ENCODE peak calls at places on chromosomes 11 and 22, in four cellular contexts. N is K562, V is GM12878, S is HepG2. J is an unnamed sample.

GRCh38 chr11:61683116-61683515 is 2.9 kb downstream of the DAGLA start:
- DNase-seq in N (no peak), V (no peak), S (no peak), J (no peak)

GRCh38 chr11:61041755-61042518 is 60.4 kb upstream of the CD5 start:
- DNase-seq in V (no peak), S (no peak), N (no peak), J (no peak)

GRCh38 chr11:47216141-47216798 is 1.5 kb downstream of the DDB2 start:
- DNase-seq in S (peak), N (no peak), V (peak), J (no peak)

GRCh38 chr22:37601540-37602442 is 6.8 kb upstream of the GGA1 start:
- DNase-seq in V (peak), S (peak), N (no peak), J (peak)

GRCh38 chr11:116112031-116112935 is 608.1 kb upstream of the CADM1 start:
- DNase-seq in N (no peak), S (no peak), V (no peak), J (no peak)

GRCh38 chr22:42758929-42759629 is 38.4 kb upstream of the A4GALT start:
- DNase-seq in N (no peak), S (no peak), V (no peak), J (no peak)

GRCh38 chr11:2234963-2235362 is 35.4 kb downstream of the ASCL2 start:
- DNase-seq in N (no peak), S (no peak), V (no peak), J (no peak)

GRCh38 chr11:69160296-69161116 is 4.8 kb downstream of the SMIM38 start:
- DNase-seq in V (no peak), S (no peak), N (peak), J (no peak)

GRCh38 chr11:34501500-34501899 is 12.1 kb downstream of the ELF5 start:
- DNase-seq in V (no peak), S (peak), N (no peak), J (no peak)

GRCh38 chr11:121035169-121035755 is 11.4 kb downstream of the TBCEL start:
- DNase-seq in N (no peak), V (no peak), S (no peak), J (no peak)

GRCh38 chr11:1655168-1656060 is 25.8 kb downstream of the KRTAP5-5 start:
- DNase-seq in V (no peak), S (no peak), N (no peak), J (no peak)

GRCh38 chr11:76578655-76579046 is 91.9 kb downstream of the LRRC32 start:
- DNase-seq in V (no peak), N (no peak), S (no peak), J (no peak)

GRCh38 chr22:43860831-43861230 is 1.5 kb downstream of the SULT4A1 start:
- DNase-seq in N (no peak), S (no peak), V (no peak), J (no peak)

GRCh38 chr11:90251599-90251998 is 28.8 kb upstream of the CHORDC1 start:
- DNase-seq in S (no peak), V (no peak), N (no peak), J (no peak)

GRCh38 chr11:69385832-69386415 is 92.0 kb downstream of the MYEOV start:
- DNase-seq in N (no peak), V (no peak), S (no peak), J (no peak)

GRCh38 chr22:35841907-35842518 is 124.3 kb downstream of the APOL5 start:
- DNase-seq in V (no peak), N (peak), S (no peak), J (no peak)

GRCh38 chr11:113504586-113504985 is 29.4 kb upstream of the DRD2 start:
- DNase-seq in S (no peak), N (no peak), V (no peak), J (no peak)

GRCh38 chr11:6755303-6755952 is 16.3 kb downstream of the OR2AG2 start:
- DNase-seq in V (no peak), N (peak), S (peak), J (peak)

GRCh38 chr11:130947889-130948288 is 31.6 kb upstream of the SNX19 start:
- DNase-seq in V (no peak), N (no peak), S (no peak), J (no peak)

GRCh38 chr11:60951909-60952741 is at the start of gene SLC15A3:
- DNase-seq in N (no peak), S (no peak), V (peak), J (no peak)

GRCh38 chr22:40176921-40177737 is 596 bp upstream of the TNRC6B start:
- DNase-seq in N (peak), V (peak), S (peak), J (no peak)

GRCh38 chr11:746289-747175 is 732 bp upstream of the TALDO1 start:
- DNase-seq in N (no peak), S (no peak), V (no peak), J (no peak)

GRCh38 chr11:8231979-8232378 is 31.7 kb downstream of the LMO1 start:
- DNase-seq in N (no peak), V (no peak), S (no peak), J (no peak)

GRCh38 chr11:67410369-67410831 is 5.1 kb upstream of the CARNS1 start:
- DNase-seq in S (no peak), N (no peak), V (no peak), J (no peak)

GRCh38 chr11:123084454-123084853 is 22.5 kb upstream of the HSPA8 start:
- DNase-seq in V (no peak), S (no peak), N (no peak), J (no peak)

GRCh38 chr11:88421530-88421929 is 84.0 kb upstream of the CTSC start:
- DNase-seq in N (peak), V (peak), S (no peak), J (no peak)

GRCh38 chr11:999009-999408 is 37.5 kb downstream of the MUC6 start:
- DNase-seq in N (no peak), S (no peak), V (no peak), J (no peak)

GRCh38 chr11:111906680-111907079 is 4.9 kb downstream of the CRYAB start:
- DNase-seq in V (no peak), N (no peak), S (no peak), J (no peak)

GRCh38 chr22:26724414-26724813 is 67.0 kb downstream of the MIAT start:
- DNase-seq in N (no peak), S (no peak), V (no peak), J (no peak)

GRCh38 chr11:67113231-67113721 is 5.8 kb upstream of the KDM2A start:
- DNase-seq in S (no peak), N (no peak), V (peak), J (no peak)

DNA sequence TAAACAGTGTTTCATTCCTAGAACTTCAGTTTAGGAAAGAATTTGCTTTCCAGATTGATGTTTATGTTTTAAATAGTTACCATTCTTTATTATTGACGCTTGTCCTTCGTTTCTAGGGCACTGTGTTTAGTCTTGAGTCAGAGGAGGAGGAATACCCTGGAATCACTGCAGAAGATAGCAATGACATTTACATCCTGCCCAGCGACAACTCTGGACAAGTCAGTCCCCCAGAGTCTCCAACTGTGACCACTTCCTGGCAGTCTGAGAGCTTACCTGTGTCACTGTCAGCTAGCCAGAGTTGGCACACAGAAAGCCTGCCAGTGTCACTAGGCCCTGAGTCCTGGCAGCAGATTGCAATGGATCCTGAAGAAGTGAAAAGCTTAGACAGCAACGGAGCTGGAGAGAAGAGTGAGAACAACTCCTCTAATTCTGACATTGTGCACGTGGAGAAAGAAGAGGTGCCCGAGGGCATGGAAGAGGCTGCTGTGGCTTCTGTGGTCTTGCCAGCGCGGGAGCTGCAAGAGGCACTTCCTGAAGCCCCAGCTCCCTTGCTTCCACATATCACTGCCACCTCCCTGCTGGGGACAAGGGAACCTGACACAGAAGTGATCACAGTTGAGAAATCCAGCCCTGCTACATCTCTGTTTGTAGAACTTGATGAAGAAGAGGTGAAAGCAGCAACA is 47.6 kb downstream of the BID start:
- DNase-seq in V (no peak), S (no peak), N (no peak), J (no peak)
- TF ChIP-seq TARDBP in V (no peak), S (no peak), N (no peak), J (no peak)

GRCh38 chr11:13963169-13963948 is 836 bp downstream of the SPON1 start:
- DNase-seq in N (no peak), V (no peak), S (no peak), J (peak)

GRCh38 chr11:13963949-13964770 is 1.6 kb downstream of the SPON1 start:
- DNase-seq in V (no peak), S (no peak), N (no peak), J (no peak)

GRCh38 chr11:13964771-13965074 is 2.2 kb downstream of the SPON1 start:
- DNase-seq in N (no peak), S (no peak), V (no peak), J (no peak)

GRCh38 chr11:13965337-13965736 is 2.8 kb downstream of the SPON1 start:
- DNase-seq in S (peak), N (no peak), V (no peak), J (no peak)

DNA sequence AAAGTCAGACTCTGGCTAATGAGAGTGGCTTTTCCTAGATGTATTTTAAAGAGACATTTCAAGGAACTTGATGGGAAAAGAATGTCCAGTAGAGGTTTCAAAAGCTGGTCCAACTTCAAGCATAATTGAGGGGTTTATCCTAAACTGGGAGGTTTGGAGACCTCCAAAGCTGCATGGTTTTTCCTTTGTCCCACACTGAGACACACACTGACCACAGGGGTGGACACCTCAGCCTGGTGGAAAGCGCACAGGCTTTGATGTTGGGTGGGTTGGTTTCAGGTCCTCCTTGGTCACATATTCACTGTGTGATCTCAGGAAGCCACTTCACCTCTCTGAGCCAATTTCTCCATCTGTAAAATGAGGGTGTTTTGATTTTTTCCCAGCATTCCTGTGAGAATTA is 4.0 kb downstream of the SPON1 start:
- DNase-seq in N (no peak), V (no peak), S (no peak), J (no peak)
- TF ChIP-seq SP1 in N (no peak), V (no peak), S (no peak), J (no peak)

DNA sequence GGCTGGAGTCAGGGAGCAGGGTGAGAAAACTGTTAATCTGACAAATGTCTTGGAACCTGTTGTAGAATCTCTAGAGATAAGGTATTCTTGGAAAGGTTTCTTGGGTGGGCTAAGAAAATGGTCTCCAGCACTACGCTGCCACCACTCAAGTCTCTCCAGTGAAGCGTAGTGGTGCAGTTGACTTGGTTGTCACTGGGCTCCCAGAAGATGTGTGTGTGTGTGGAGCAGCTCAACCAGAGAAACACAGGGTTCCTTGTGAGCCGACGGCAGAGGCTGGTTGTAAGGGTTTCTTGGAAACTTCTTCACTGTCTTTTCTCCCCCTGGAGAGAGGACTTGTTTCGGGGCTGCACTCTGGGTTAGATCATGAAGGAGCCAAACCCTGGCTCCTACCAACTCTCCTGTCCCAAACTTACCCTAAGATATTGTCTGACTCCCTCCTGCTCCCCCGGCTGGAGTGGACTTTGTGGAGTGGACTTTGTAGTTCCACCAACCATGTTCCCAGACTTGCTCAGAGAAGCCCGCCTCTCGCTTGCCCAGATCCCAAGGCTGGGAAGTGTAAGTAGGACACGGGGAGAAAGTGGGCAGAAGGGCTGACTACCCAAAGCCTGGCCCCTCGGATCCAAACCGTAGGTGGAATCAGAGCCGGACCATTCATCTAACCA is 1.1 kb downstream of the CXCR5 start:
- DNase-seq in N (no peak), V (no peak), S (no peak), J (no peak)
- TF ChIP-seq FOXK2 in N (no peak), V (no peak), S (no peak), J (no peak)

GRCh38 chr22:18965526-18966421 is 29.7 kb upstream of the PRODH start:
- DNase-seq in S (no peak), V (no peak), N (no peak), J (no peak)

GRCh38 chr22:18970948-18971315 is 34.8 kb upstream of the PRODH start:
- DNase-seq in N (no peak), S (no peak), V (no peak), J (no peak)

GRCh38 chr22:18970180-18970947 is 34.3 kb upstream of the PRODH start:
- DNase-seq in N (peak), V (no peak), S (no peak), J (peak)

GRCh38 chr22:18968011-18968749 is 32.1 kb upstream of the PRODH start:
- DNase-seq in V (no peak), S (no peak), N (peak), J (no peak)

DNA sequence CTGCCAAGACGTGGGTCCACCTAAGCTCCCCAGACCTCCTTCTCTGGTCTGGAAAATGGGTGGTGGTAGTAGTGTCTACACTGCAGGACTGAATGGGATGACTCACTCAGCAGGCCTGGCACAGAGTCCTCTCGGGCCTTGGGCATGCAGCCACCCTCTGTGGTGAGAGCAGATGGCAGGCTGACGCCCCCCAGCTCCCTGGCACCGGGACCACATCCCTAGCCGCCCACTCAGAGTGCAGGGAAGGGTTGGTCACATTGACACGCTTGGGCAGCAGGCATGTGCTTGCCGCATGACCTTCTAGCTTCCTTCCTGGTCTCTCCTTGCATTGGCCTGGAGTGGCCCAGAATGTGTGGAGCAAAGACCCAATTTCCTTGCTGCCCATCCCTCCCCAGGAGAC is 30.7 kb upstream of the PRODH start:
- DNase-seq in N (no peak), S (no peak), V (no peak), J (no peak)
- TF ChIP-seq TARDBP in N (no peak), S (no peak), V (no peak), J (no peak)

J was measured in HEK293T.